ENCODE peak calls at places on chromosomes 5 and 9, in five cellular contexts. M is WTC11, H is fibroblast of the conjunctiva, Q is LoVo, J is brain microvascular endothelial cell. A is an unnamed sample.

GRCh38 chr5:167908596-167908995 is 382.8 kb upstream of the WWC1 start:
- DNase-seq in M (no peak), H (no peak), Q (no peak), J (no peak), A (no peak)

GRCh38 chr5:150659360-150660107 is 1.5 kb upstream of the MYOZ3 start:
- DNase-seq in M (no peak), H (no peak), Q (no peak), J (no peak), A (no peak)

GRCh38 chr9:137373611-137373980 is 49.4 kb downstream of the EXD3 start:
- DNase-seq in M (peak), H (no peak), Q (no peak), J (no peak), A (no peak)

GRCh38 chr5:151430731-151431130 is 16.7 kb upstream of the SLC36A1 start:
- DNase-seq in M (no peak), H (no peak), Q (no peak), J (no peak), A (no peak)

GRCh38 chr5:147216552-147217154 is 18.2 kb upstream of the STK32A start:
- DNase-seq in M (peak), H (no peak), Q (no peak), J (no peak), A (no peak)

GRCh38 chr9:106403081-106403480 is 459.9 kb upstream of the ZNF462 start:
- DNase-seq in M (no peak), H (no peak), Q (no peak), J (peak), A (no peak)

GRCh38 chr9:112007575-112008240 is 111.1 kb downstream of the UGCG start:
- DNase-seq in M (no peak), H (no peak), Q (no peak), J (no peak), A (no peak)

GRCh38 chr5:107655836-107656235 is 14.9 kb downstream of the EFNA5 start:
- DNase-seq in M (no peak), H (no peak), Q (no peak), J (no peak), A (no peak)

GRCh38 chr9:131402073-131402472 is 8.2 kb downstream of the PRRC2B start:
- DNase-seq in M (no peak), H (peak), Q (no peak), J (no peak), A (no peak)

GRCh38 chr5:155969510-155969909 is 357.5 kb upstream of the SGCD start:
- DNase-seq in M (no peak), H (no peak), Q (no peak), J (no peak), A (no peak)

GRCh38 chr9:38639577-38639940 is 19.2 kb upstream of the ANKRD18A start:
- DNase-seq in M (no peak), H (no peak), Q (no peak), J (no peak), A (no peak)

GRCh38 chr5:40779561-40779960 is 18.6 kb downstream of the PRKAA1 start:
- DNase-seq in M (no peak), H (no peak), Q (no peak), J (no peak), A (no peak)

GRCh38 chr5:153782589-153783238 is 256.0 kb downstream of the FAM114A2 start:
- DNase-seq in M (peak), H (no peak), Q (no peak), J (peak), A (no peak)

GRCh38 chr9:119304566-119304965 is 64.7 kb downstream of the BRINP1 start:
- DNase-seq in M (no peak), H (no peak), Q (no peak), J (no peak), A (no peak)

GRCh38 chr5:113329981-113330380 is 104.8 kb downstream of the TSSK1B start:
- DNase-seq in M (no peak), H (no peak), Q (no peak), J (no peak), A (no peak)

GRCh38 chr9:119365291-119366027 is 3.8 kb downstream of the BRINP1 start:
- DNase-seq in M (peak), H (no peak), Q (peak), J (peak), A (no peak)

GRCh38 chr5:142426676-142427364 is 102.0 kb upstream of the SPRY4 start:
- DNase-seq in M (no peak), H (no peak), Q (no peak), J (peak), A (no peak)

GRCh38 chr9:35162605-35163315 is 951 bp downstream of the UNC13B start:
- DNase-seq in M (no peak), H (no peak), Q (no peak), J (no peak), A (no peak)

GRCh38 chr9:91274950-91275349 is 86.8 kb downstream of the AUH start:
- DNase-seq in M (no peak), H (no peak), Q (no peak), J (no peak), A (no peak)

GRCh38 chr9:80326105-80326504 is 754.3 kb downstream of the TLE4 start:
- DNase-seq in M (no peak), H (peak), Q (no peak), J (no peak), A (no peak)

GRCh38 chr9:97990259-97990658 is 7.1 kb downstream of the ANP32B start:
- DNase-seq in M (no peak), H (no peak), Q (peak), J (peak), A (no peak)

GRCh38 chr9:131618071-131618479 is 72.8 kb downstream of the PRRT1B start:
- DNase-seq in M (no peak), H (no peak), Q (no peak), J (no peak), A (peak)

GRCh38 chr9:120418315-120418714 is 161.7 kb downstream of the CDK5RAP2 start:
- DNase-seq in M (no peak), H (no peak), Q (no peak), J (no peak), A (no peak)

GRCh38 chr5:136104311-136104975 is 28.2 kb upstream of the SMAD5 start:
- DNase-seq in M (no peak), H (no peak), Q (no peak), J (no peak), A (no peak)

GRCh38 chr5:89560724-89561123 is 677.7 kb upstream of the MEF2C start:
- DNase-seq in M (no peak), H (no peak), Q (no peak), J (no peak), A (no peak)

GRCh38 chr5:324736-325612 is 3.5 kb downstream of the AHRR start:
- DNase-seq in M (no peak), H (no peak), Q (no peak), J (no peak), A (no peak)

GRCh38 chr9:88653926-88654325 is 118.9 kb downstream of the NXNL2 start:
- DNase-seq in M (no peak), H (no peak), Q (no peak), J (peak), A (no peak)

A was measured in Calu3.